ENCODE peak calls at places on chromosome 1, in four cellular contexts. One of them, this sample, is unnamed.

GRCh38 chr1:1511533-1512285 is at the start of gene ATAD3A:
- DNase-seq in ecto neural progenitor cell: peak
- DNase-seq in naive thymus-derived CD8-positive, alpha-beta T cell: peak
- DNase-seq in psoas muscle: peak
- DNase-seq in this sample: peak

GRCh38 chr1:16615253-16616252 is 2.2 kb upstream of the NBPF1 start:
- DNase-seq in ecto neural progenitor cell: peak
- DNase-seq in naive thymus-derived CD8-positive, alpha-beta T cell: no peak
- DNase-seq in psoas muscle: peak
- DNase-seq in this sample: no peak

GRCh38 chr1:54474500-54475235 is 68.5 kb upstream of the SSBP3 start:
- DNase-seq in ecto neural progenitor cell: peak
- DNase-seq in naive thymus-derived CD8-positive, alpha-beta T cell: no peak
- DNase-seq in psoas muscle: peak
- DNase-seq in this sample: no peak

GRCh38 chr1:53968125-53968513 is 22.0 kb downstream of the LRRC42 start:
- DNase-seq in ecto neural progenitor cell: no peak
- DNase-seq in naive thymus-derived CD8-positive, alpha-beta T cell: no peak
- DNase-seq in psoas muscle: no peak
- DNase-seq in this sample: peak

GRCh38 chr1:109668123-109668800 is 405 bp downstream of the GSTM2 start:
- DNase-seq in ecto neural progenitor cell: no peak
- DNase-seq in naive thymus-derived CD8-positive, alpha-beta T cell: no peak
- DNase-seq in psoas muscle: peak
- DNase-seq in this sample: no peak

GRCh38 chr1:172811698-172812097 is 152.8 kb downstream of the FASLG start:
- DNase-seq in ecto neural progenitor cell: no peak
- DNase-seq in naive thymus-derived CD8-positive, alpha-beta T cell: no peak
- DNase-seq in psoas muscle: no peak
- DNase-seq in this sample: no peak

GRCh38 chr1:205925730-205926129 is 17.5 kb downstream of the SLC26A9 start:
- DNase-seq in ecto neural progenitor cell: no peak
- DNase-seq in naive thymus-derived CD8-positive, alpha-beta T cell: no peak
- DNase-seq in psoas muscle: no peak
- DNase-seq in this sample: peak

GRCh38 chr1:181117648-181118449 is 29.3 kb downstream of the IER5 start:
- DNase-seq in ecto neural progenitor cell: no peak
- DNase-seq in naive thymus-derived CD8-positive, alpha-beta T cell: no peak
- DNase-seq in psoas muscle: no peak
- DNase-seq in this sample: peak

GRCh38 chr1:92820551-92820950 is 11.3 kb upstream of the RPL5 start:
- DNase-seq in ecto neural progenitor cell: no peak
- DNase-seq in naive thymus-derived CD8-positive, alpha-beta T cell: no peak
- DNase-seq in psoas muscle: no peak
- DNase-seq in this sample: no peak

GRCh38 chr1:1462318-1462966 is 9.1 kb upstream of the ATAD3B start:
- DNase-seq in ecto neural progenitor cell: no peak
- DNase-seq in naive thymus-derived CD8-positive, alpha-beta T cell: no peak
- DNase-seq in psoas muscle: no peak
- DNase-seq in this sample: no peak

GRCh38 chr1:4020411-4020810 is 120.3 kb upstream of the C1orf174 start:
- DNase-seq in ecto neural progenitor cell: no peak
- DNase-seq in naive thymus-derived CD8-positive, alpha-beta T cell: no peak
- DNase-seq in psoas muscle: no peak
- DNase-seq in this sample: no peak

GRCh38 chr1:117586337-117586736 is 19.5 kb upstream of the TENT5C start:
- DNase-seq in ecto neural progenitor cell: no peak
- DNase-seq in naive thymus-derived CD8-positive, alpha-beta T cell: no peak
- DNase-seq in psoas muscle: no peak
- DNase-seq in this sample: no peak